ENCODE peak calls at places on chromosomes 6 and 20, in six cellular contexts. One of them, this sample, is unnamed.
A peak's percentile ranks its signal among the peaks of the same experiment; 100 is the strongest.

GRCh38 chr20:33649201-33649631 is 12.9 kb upstream of the C20orf144 start:
- DNase-seq in pancreas: no peak
- DNase-seq in NCI-H510A treated with DMSO at 0.1 percent for 48 hours: peak; percentile 88
- DNase-seq in HTR-8/SVneo: no peak
- DNase-seq in thyroid gland: peak; percentile 91
- DNase-seq in stimulated activated CD4-positive, alpha-beta T cell treated with anti-CD3 and anti-CD28 coated beads, TNF-alpha, amount 100 ng/mL, for 4 hours: no peak
- DNase-seq in this sample: no peak

GRCh38 chr6:131728296-131728939 is 17.6 kb upstream of the CTAGE9 start:
- DNase-seq in stimulated activated CD4-positive, alpha-beta T cell treated with anti-CD3 and anti-CD28 coated beads, TNF-alpha, amount 100 ng/mL, for 4 hours: no peak
- DNase-seq in pancreas: no peak
- DNase-seq in HTR-8/SVneo: no peak
- DNase-seq in thyroid gland: no peak
- DNase-seq in NCI-H510A treated with DMSO at 0.1 percent for 48 hours: no peak
- DNase-seq in this sample: no peak

GRCh38 chr20:59627298-59627697 is 23.0 kb downstream of the PHACTR3 start:
- DNase-seq in stimulated activated CD4-positive, alpha-beta T cell treated with anti-CD3 and anti-CD28 coated beads, TNF-alpha, amount 100 ng/mL, for 4 hours: no peak
- DNase-seq in thyroid gland: no peak
- DNase-seq in pancreas: no peak
- DNase-seq in HTR-8/SVneo: no peak
- DNase-seq in NCI-H510A treated with DMSO at 0.1 percent for 48 hours: no peak
- DNase-seq in this sample: no peak

GRCh38 chr6:164097557-164098398 is 683.3 kb downstream of the QKI start:
- DNase-seq in stimulated activated CD4-positive, alpha-beta T cell treated with anti-CD3 and anti-CD28 coated beads, TNF-alpha, amount 100 ng/mL, for 4 hours: no peak
- DNase-seq in thyroid gland: no peak
- DNase-seq in NCI-H510A treated with DMSO at 0.1 percent for 48 hours: no peak
- DNase-seq in pancreas: no peak
- DNase-seq in HTR-8/SVneo: peak; percentile 42
- DNase-seq in this sample: no peak

GRCh38 chr20:433300-433975 is 25.3 kb downstream of the RBCK1 start:
- DNase-seq in stimulated activated CD4-positive, alpha-beta T cell treated with anti-CD3 and anti-CD28 coated beads, TNF-alpha, amount 100 ng/mL, for 4 hours: peak; percentile 56
- DNase-seq in thyroid gland: no peak
- DNase-seq in pancreas: peak; percentile 44
- DNase-seq in NCI-H510A treated with DMSO at 0.1 percent for 48 hours: no peak
- DNase-seq in HTR-8/SVneo: no peak
- DNase-seq in this sample: no peak

GRCh38 chr6:107114872-107115694 is at the start of gene BEND3:
- DNase-seq in NCI-H510A treated with DMSO at 0.1 percent for 48 hours: no peak
- DNase-seq in thyroid gland: peak; percentile 44
- DNase-seq in pancreas: peak; percentile 77
- DNase-seq in HTR-8/SVneo: no peak
- DNase-seq in stimulated activated CD4-positive, alpha-beta T cell treated with anti-CD3 and anti-CD28 coated beads, TNF-alpha, amount 100 ng/mL, for 4 hours: peak; percentile 57
- DNase-seq in this sample: peak; percentile 51

GRCh38 chr20:44070139-44070900 is 116.7 kb downstream of the JPH2 start:
- DNase-seq in pancreas: no peak
- DNase-seq in stimulated activated CD4-positive, alpha-beta T cell treated with anti-CD3 and anti-CD28 coated beads, TNF-alpha, amount 100 ng/mL, for 4 hours: no peak
- DNase-seq in thyroid gland: no peak
- DNase-seq in NCI-H510A treated with DMSO at 0.1 percent for 48 hours: no peak
- DNase-seq in HTR-8/SVneo: no peak
- DNase-seq in this sample: peak; percentile 13

GRCh38 chr20:50551288-50551687 is 41.1 kb downstream of the PTPN1 start:
- DNase-seq in HTR-8/SVneo: no peak
- DNase-seq in pancreas: no peak
- DNase-seq in thyroid gland: no peak
- DNase-seq in stimulated activated CD4-positive, alpha-beta T cell treated with anti-CD3 and anti-CD28 coated beads, TNF-alpha, amount 100 ng/mL, for 4 hours: no peak
- DNase-seq in NCI-H510A treated with DMSO at 0.1 percent for 48 hours: peak; percentile 84
- DNase-seq in this sample: no peak

GRCh38 chr6:41257369-41258195 is 28.9 kb downstream of the TREM1 start:
- DNase-seq in thyroid gland: no peak
- DNase-seq in HTR-8/SVneo: peak; percentile 41
- DNase-seq in NCI-H510A treated with DMSO at 0.1 percent for 48 hours: peak; percentile 85
- DNase-seq in stimulated activated CD4-positive, alpha-beta T cell treated with anti-CD3 and anti-CD28 coated beads, TNF-alpha, amount 100 ng/mL, for 4 hours: no peak
- DNase-seq in pancreas: peak; percentile 68
- DNase-seq in this sample: no peak

GRCh38 chr6:154433477-154434241 is 76.8 kb downstream of the CNKSR3 start:
- DNase-seq in NCI-H510A treated with DMSO at 0.1 percent for 48 hours: no peak
- DNase-seq in stimulated activated CD4-positive, alpha-beta T cell treated with anti-CD3 and anti-CD28 coated beads, TNF-alpha, amount 100 ng/mL, for 4 hours: no peak
- DNase-seq in HTR-8/SVneo: no peak
- DNase-seq in pancreas: no peak
- DNase-seq in thyroid gland: no peak
- DNase-seq in this sample: no peak

GRCh38 chr20:46151936-46152335 is 33.8 kb downstream of the CD40 start:
- DNase-seq in HTR-8/SVneo: peak; percentile 57
- DNase-seq in thyroid gland: no peak
- DNase-seq in stimulated activated CD4-positive, alpha-beta T cell treated with anti-CD3 and anti-CD28 coated beads, TNF-alpha, amount 100 ng/mL, for 4 hours: no peak
- DNase-seq in NCI-H510A treated with DMSO at 0.1 percent for 48 hours: no peak
- DNase-seq in pancreas: no peak
- DNase-seq in this sample: no peak

GRCh38 chr6:13413906-13414555 is 73.4 kb downstream of the GFOD1 start:
- DNase-seq in thyroid gland: no peak
- DNase-seq in stimulated activated CD4-positive, alpha-beta T cell treated with anti-CD3 and anti-CD28 coated beads, TNF-alpha, amount 100 ng/mL, for 4 hours: no peak
- DNase-seq in pancreas: no peak
- DNase-seq in HTR-8/SVneo: no peak
- DNase-seq in NCI-H510A treated with DMSO at 0.1 percent for 48 hours: no peak
- DNase-seq in this sample: no peak

GRCh38 chr20:308427-309038 is 11.2 kb downstream of the ZCCHC3 start:
- DNase-seq in HTR-8/SVneo: no peak
- DNase-seq in thyroid gland: no peak
- DNase-seq in stimulated activated CD4-positive, alpha-beta T cell treated with anti-CD3 and anti-CD28 coated beads, TNF-alpha, amount 100 ng/mL, for 4 hours: no peak
- DNase-seq in NCI-H510A treated with DMSO at 0.1 percent for 48 hours: no peak
- DNase-seq in pancreas: no peak
- DNase-seq in this sample: no peak

This sample was measured in activated B cell treated with CpG ODN at 0.5 μM for 24 hours.